ENCODE peak calls at places on chromosomes 4 and X, in seven cellular contexts. T is CD4-positive, alpha-beta T cell; G is ovary; I is pancreas; Q is SK-N-SH; S is cardiac muscle cell; H is fibroblast of lung. O is an unnamed sample.

GRCh38 chr4:6722891-6723290 is 6.9 kb downstream of the BLOC1S4 start:
- DNase-seq in T (no peak), G (no peak), I (no peak), Q (no peak), S (no peak), H (no peak), O (no peak)

GRCh38 chr4:86302242-86302641 is 57.6 kb downstream of the MAPK10 start:
- DNase-seq in T (no peak), G (peak; percentile 31), I (peak; percentile 25), Q (peak; percentile 36), S (no peak), H (peak; percentile 94), O (peak; percentile 46)

GRCh38 chr4:43456383-43456782 is 563.9 kb downstream of the GRXCR1 start:
- DNase-seq in T (no peak), G (no peak), I (no peak), Q (no peak), S (no peak), H (peak; percentile 91), O (no peak)

GRCh38 chr4:2843909-2844584 is 403 bp downstream of the ADD1 start:
- DNase-seq in T (no peak), G (peak; percentile 57), I (peak; percentile 57), Q (peak; percentile 79), S (peak; percentile 78), H (peak; percentile 39), O (no peak)

GRCh38 chr4:67366341-67366861 is 178.9 kb downstream of the CENPC start:
- DNase-seq in T (no peak), G (no peak), I (no peak), Q (no peak), S (no peak), H (peak; percentile 53), O (no peak)

GRCh38 chr4:82428969-82429727 is 1.1 kb downstream of the HNRNPDL start:
- DNase-seq in T (peak; percentile 95), G (peak; percentile 92), I (peak; percentile 89), Q (peak; percentile 96), S (peak; percentile 93), H (peak; percentile 78), O (peak; percentile 94)

GRCh38 chr4:141890279-141890678 is 253.9 kb downstream of the IL15 start:
- DNase-seq in T (no peak), G (no peak), I (no peak), Q (no peak), S (peak; percentile 46), H (peak; percentile 72), O (no peak)

GRCh38 chrX:73812256-73812655 is 249.3 kb downstream of the CHIC1 start:
- DNase-seq in T (no peak), G (no peak), I (no peak), Q (no peak), S (no peak), H (no peak), O (no peak)

GRCh38 chr4:113781439-113782040 is 20.0 kb upstream of the CAMK2D start:
- DNase-seq in T (no peak), G (no peak), I (no peak), Q (peak; percentile 33), S (peak; percentile 38), H (peak; percentile 23), O (no peak)

GRCh38 chrX:152403515-152403914 is 47.6 kb downstream of the GABRA3 start:
- DNase-seq in T (no peak), G (no peak), I (no peak), Q (no peak), S (no peak), H (no peak), O (no peak)

GRCh38 chrX:67720344-67720743 is 176.5 kb downstream of the AR start:
- DNase-seq in T (no peak), G (no peak), I (no peak), Q (no peak), S (no peak), H (peak; percentile 44), O (no peak)

GRCh38 chrX:70052895-70053615 is 3.3 kb upstream of the AWAT2 start:
- DNase-seq in T (no peak), G (no peak), I (no peak), Q (no peak), S (no peak), H (no peak), O (no peak)

GRCh38 chr4:17664755-17665154 is 50.3 kb downstream of the MED28 start:
- DNase-seq in T (no peak), G (no peak), I (no peak), Q (no peak), S (no peak), H (no peak), O (no peak)

GRCh38 chr4:156718226-156718625 is 253.4 kb downstream of the PDGFC start:
- DNase-seq in T (no peak), G (no peak), I (no peak), Q (no peak), S (no peak), H (peak; percentile 25), O (no peak)

GRCh38 chr4:84939111-84939510 is 27.4 kb downstream of the WDFY3 start:
- DNase-seq in T (no peak), G (no peak), I (no peak), Q (no peak), S (no peak), H (no peak), O (no peak)

GRCh38 chr4:152083348-152083747 is 322.5 kb upstream of the GATB start:
- DNase-seq in T (no peak), G (no peak), I (no peak), Q (no peak), S (no peak), H (no peak), O (no peak)

GRCh38 chrX:3443186-3443585 is 96.7 kb upstream of the MXRA5 start:
- DNase-seq in T (no peak), G (no peak), I (no peak), Q (no peak), S (peak; percentile 7), H (no peak), O (no peak)

GRCh38 chr4:72564184-72564583 is 4.8 kb downstream of the ADAMTS3 start:
- DNase-seq in T (no peak), G (no peak), I (no peak), Q (no peak), S (no peak), H (peak; percentile 48), O (no peak)

GRCh38 chrX:122583526-122583925 is 600.6 kb upstream of the GRIA3 start:
- DNase-seq in T (no peak), G (no peak), I (no peak), Q (no peak), S (no peak), H (no peak), O (no peak)

GRCh38 chrX:9912341-9912740 is 54.8 kb upstream of the CLDN34 start:
- DNase-seq in T (no peak), G (no peak), I (no peak), Q (peak; percentile 64), S (peak; percentile 18), H (peak; percentile 41), O (no peak)

GRCh38 chr4:168551211-168551610 is 54.4 kb downstream of the PALLD start:
- DNase-seq in T (no peak), G (no peak), I (no peak), Q (no peak), S (no peak), H (peak; percentile 91), O (no peak)

GRCh38 chrX:9503261-9503660 is 38.4 kb downstream of the TBL1X start:
- DNase-seq in T (no peak), G (no peak), I (no peak), Q (no peak), S (no peak), H (no peak), O (no peak)

GRCh38 chr4:169150806-169151205 is 120.0 kb downstream of the SH3RF1 start:
- DNase-seq in T (no peak), G (no peak), I (no peak), Q (no peak), S (no peak), H (no peak), O (no peak)

GRCh38 chr4:528835-529234 is 29.8 kb downstream of the PIGG start:
- DNase-seq in T (no peak), G (no peak), I (no peak), Q (no peak), S (no peak), H (no peak), O (no peak)

GRCh38 chrX:139091878-139092277 is 380.4 kb upstream of the FGF13 start:
- DNase-seq in T (no peak), G (no peak), I (no peak), Q (no peak), S (no peak), H (no peak), O (no peak)

GRCh38 chr4:10197952-10198351 is 81.4 kb upstream of the WDR1 start:
- DNase-seq in T (no peak), G (no peak), I (no peak), Q (no peak), S (no peak), H (no peak), O (no peak)

GRCh38 chrX:9786839-9787635 is 808 bp downstream of the SHROOM2 start:
- DNase-seq in T (no peak), G (peak; percentile 34), I (peak; percentile 35), Q (peak; percentile 51), S (peak; percentile 68), H (no peak), O (no peak)

GRCh38 chrX:77668391-77669237 is 117.4 kb downstream of the ATRX start:
- DNase-seq in T (no peak), G (no peak), I (no peak), Q (no peak), S (no peak), H (peak; percentile 59), O (no peak)

GRCh38 chrX:110157444-110157843 is 154.5 kb downstream of the TMEM164 start:
- DNase-seq in T (no peak), G (no peak), I (no peak), Q (no peak), S (no peak), H (no peak), O (no peak)
- H3K27me3 ChIP-seq in T (no peaks in the 10 kb centered on the region), G (no peaks in the 10 kb centered on the region), I (no peaks in the 10 kb centered on the region), Q (no peaks in the 10 kb centered on the region), S (no peaks in the 10 kb centered on the region), H (no peaks in the 10 kb centered on the region), O (peaks cover 4% of the 10 kb centered on the region)

GRCh38 chrX:144592036-144592435 is 655.3 kb upstream of the SPANXN1 start:
- DNase-seq in T (no peak), G (no peak), I (no peak), Q (no peak), S (no peak), H (no peak), O (no peak)

GRCh38 chrX:144586756-144587155 is 660.5 kb upstream of the SPANXN1 start:
- DNase-seq in T (no peak), G (no peak), I (no peak), Q (no peak), S (no peak), H (no peak), O (no peak)
- H3K27me3 ChIP-seq in T (no peaks in the 10 kb centered on the region), G (no peaks in the 10 kb centered on the region), I (no peaks in the 10 kb centered on the region), Q (no peaks in the 10 kb centered on the region), S (no peaks in the 10 kb centered on the region), H (no peaks in the 10 kb centered on the region), O (no peaks in the 10 kb centered on the region)

DNA sequence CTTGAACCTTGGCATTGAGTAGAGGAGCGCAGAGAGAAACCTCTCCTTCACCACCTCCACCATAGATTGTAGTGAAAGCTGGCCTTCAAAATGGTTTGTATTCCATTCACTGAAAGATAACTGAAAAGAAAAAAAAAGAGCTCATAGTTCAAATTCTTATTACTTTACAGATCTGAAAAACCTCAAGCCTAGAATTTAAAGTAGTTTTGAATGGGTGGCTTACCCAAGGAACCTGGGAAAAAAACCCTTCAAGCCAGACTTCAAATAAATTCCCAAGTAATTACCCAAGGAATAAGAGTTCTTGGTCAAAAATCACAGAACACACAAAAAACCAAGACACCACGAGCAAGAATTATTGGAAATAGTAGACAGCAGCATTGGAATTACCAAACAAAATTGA is 83.6 kb upstream of the TMEM33 start:
- DNase-seq in T (no peak), G (no peak), I (no peak), Q (no peak), S (no peak), H (no peak), O (no peak)
- H3K27me3 ChIP-seq in T (peaks cover 11% of the 10 kb centered on the region), G (no peaks in the 10 kb centered on the region), I (no peaks in the 10 kb centered on the region), Q (no peaks in the 10 kb centered on the region), S (peaks cover 69% of the 10 kb centered on the region), H (no peaks in the 10 kb centered on the region), O (peaks cover 18% of the 10 kb centered on the region)

GRCh38 chr4:25982962-25983361 is 68.9 kb downstream of the SMIM20 start:
- DNase-seq in T (no peak), G (no peak), I (no peak), Q (no peak), S (no peak), H (peak; percentile 59), O (no peak)
- H3K27me3 ChIP-seq in T (no peaks in the 10 kb centered on the region), G (no peaks in the 10 kb centered on the region), I (no peaks in the 10 kb centered on the region), Q (no peaks in the 10 kb centered on the region), S (no peaks in the 10 kb centered on the region), H (no peaks in the 10 kb centered on the region), O (no peaks in the 10 kb centered on the region)